ENCODE peak calls at places on chromosomes 16 and 17, in four cellular contexts. F is keratinocyte, O is right lobe of liver, N is coronary artery. I is an unnamed sample.

GRCh38 chr16:47888734-47889133 is 267.1 kb downstream of the ABCC12 start:
- DNase-seq in F (no peak), O (no peak), N (no peak), I (no peak)

GRCh38 chr17:35257080-35257701 is 14.3 kb downstream of the SLFN5 start:
- DNase-seq in F (no peak), N (no peak), O (peak), I (no peak)

GRCh38 chr17:82242698-82242976 is 13.8 kb downstream of the SLC16A3 start:
- DNase-seq in N (no peak), F (no peak), O (no peak), I (peak)

GRCh38 chr16:4232541-4233386 is 9.1 kb downstream of the SRL start:
- DNase-seq in F (no peak), O (no peak), N (no peak), I (no peak)

GRCh38 chr16:89574681-89575246 is 794 bp upstream of the CPNE7 start:
- DNase-seq in N (no peak), O (no peak), F (no peak), I (peak)

GRCh38 chr17:6101706-6102105 is 31.5 kb downstream of the WSCD1 start:
- DNase-seq in N (no peak), F (no peak), O (no peak), I (no peak)

GRCh38 chr17:65297384-65297783 is 160.2 kb downstream of the RGS9 start:
- DNase-seq in O (no peak), F (no peak), N (no peak), I (no peak)

GRCh38 chr17:40992666-40993065 is 1.3 kb downstream of the KRTAP3-3 start:
- DNase-seq in O (no peak), F (no peak), N (no peak), I (no peak)

GRCh38 chr16:12027091-12027490 is 50.6 kb downstream of the SNX29 start:
- DNase-seq in N (no peak), F (peak), O (no peak), I (no peak)

GRCh38 chr16:67935096-67935401 is 1.6 kb downstream of the PSMB10 start:
- DNase-seq in N (no peak), O (no peak), F (no peak), I (no peak)

DNA sequence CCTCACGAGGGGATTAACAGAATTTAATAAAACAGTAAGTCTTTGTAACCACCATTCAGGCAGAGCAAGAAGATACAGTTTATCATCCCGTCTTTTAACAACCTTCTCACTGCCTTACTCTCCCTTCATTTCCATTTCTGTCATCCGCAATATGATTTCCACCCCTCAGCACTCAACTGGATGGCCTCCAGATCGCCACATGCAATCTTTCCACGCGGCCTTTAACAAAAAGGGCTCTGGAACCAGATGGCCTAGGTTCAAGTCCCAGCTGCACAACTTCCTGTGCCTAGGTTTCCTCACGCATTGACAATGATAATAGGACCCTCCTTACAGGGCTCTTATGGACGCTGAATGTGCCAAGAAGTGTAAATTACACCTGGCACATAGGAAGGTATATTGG is 103.6 kb downstream of the GAS7 start:
- DNase-seq in F (no peak), O (no peak), N (peak), I (no peak)
- TF ChIP-seq CTCF in F (no peak), O (no peak), N (no peak), I (no peak)

GRCh38 chr16:72848759-72849664 is 198.9 kb downstream of the ZFHX3 start:
- DNase-seq in F (peak), O (peak), N (peak), I (no peak)
- TF ChIP-seq CTCF in F (no peak), O (no peak), N (no peak), I (no peak)

GRCh38 chr16:72468582-72468981 is 296.6 kb upstream of the PMFBP1 start:
- DNase-seq in O (no peak), N (no peak), F (no peak), I (no peak)

GRCh38 chr16:72464052-72464451 is 292.1 kb upstream of the PMFBP1 start:
- DNase-seq in F (no peak), O (no peak), N (no peak), I (no peak)

GRCh38 chr16:72469932-72470331 is 298.0 kb upstream of the PMFBP1 start:
- DNase-seq in N (no peak), O (no peak), F (no peak), I (no peak)

GRCh38 chr16:72464597-72465368 is 292.8 kb upstream of the PMFBP1 start:
- DNase-seq in N (no peak), F (no peak), O (no peak), I (no peak)

GRCh38 chr16:72467157-72467759 is 295.3 kb upstream of the PMFBP1 start:
- DNase-seq in F (peak), N (no peak), O (no peak), I (no peak)
- TF ChIP-seq CTCF in F (peak), N (no peak), O (peak), I (no peak)

DNA sequence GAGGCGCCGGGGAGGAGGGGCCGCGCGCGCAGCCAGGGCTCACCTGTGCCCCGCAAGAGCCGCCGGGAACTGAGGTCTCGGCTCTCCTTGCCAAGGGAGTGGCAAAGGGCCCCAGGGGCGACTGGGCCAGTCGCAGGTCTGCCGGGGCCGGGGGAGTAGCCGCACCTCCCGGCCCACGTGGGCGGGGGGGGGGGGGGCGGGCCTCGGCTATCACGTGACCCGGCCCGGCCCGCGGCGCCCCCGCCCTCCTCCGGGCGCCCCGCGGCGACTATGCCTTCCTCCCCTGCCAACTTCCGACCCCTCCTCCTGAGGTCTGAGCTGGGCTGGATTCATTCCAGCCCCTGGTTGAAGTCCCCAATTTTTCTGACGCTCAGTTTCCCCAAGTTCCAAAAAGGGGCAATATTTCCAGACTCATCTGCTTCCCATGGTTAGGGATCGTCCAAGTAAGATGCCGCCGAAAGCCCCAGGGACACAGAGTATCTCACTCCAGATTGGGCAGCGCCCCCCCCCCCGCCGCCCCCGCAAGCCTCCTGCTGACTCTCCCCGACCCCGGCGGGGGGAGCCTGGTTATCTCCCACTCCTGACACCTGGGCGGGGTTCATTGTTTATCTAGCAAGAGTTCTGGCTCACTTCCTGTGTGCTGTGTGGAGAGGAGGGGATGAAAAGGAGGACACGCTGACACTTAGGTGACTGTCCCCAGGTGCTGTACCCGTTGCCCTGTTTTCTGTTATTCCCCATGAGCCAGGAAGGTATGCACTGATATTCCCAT is at the start of gene TMC6:
- DNase-seq in O (no peak), N (no peak), F (no peak), I (peak)
- TF ChIP-seq CTCF in O (no peak), N (no peak), F (no peak), I (no peak)

GRCh38 chr17:76683011-76683755 is 27.6 kb downstream of the MXRA7 start:
- DNase-seq in N (no peak), O (no peak), F (no peak), I (peak)
- TF ChIP-seq CTCF in N (no peak), O (no peak), F (no peak), I (no peak)

GRCh38 chr16:17331991-17332390 is 138.8 kb downstream of the XYLT1 start:
- DNase-seq in N (no peak), O (no peak), F (no peak), I (no peak)
- TF ChIP-seq CTCF in N (no peak), O (no peak), F (no peak), I (no peak)

GRCh38 chr16:35431829-35432663 is 1972.6 kb downstream of the TP53TG3F start:
- DNase-seq in F (no peak), O (no peak), N (no peak), I (no peak)
- TF ChIP-seq CTCF in F (peak), O (peak), N (no peak), I (peak)

GRCh38 chr16:78731785-78732184 is 632.3 kb downstream of the WWOX start:
- DNase-seq in N (no peak), F (no peak), O (no peak), I (no peak)
- TF ChIP-seq CTCF in N (no peak), F (no peak), O (no peak), I (no peak)

I was measured in spleen.